ENCODE peak calls at places on chromosome 15, in ten cellular contexts. W, J, O, K, R, Q, L, M, G and B are unnamed samples.

GRCh38 chr15:75656813-75657212 is 9.1 kb downstream of the SNX33 start:
- DNase-seq in W (no peak), J (no peak), O (no peak), K (no peak), R (no peak), Q (no peak), L (no peak), M (no peak), G (no peak), B (no peak)

GRCh38 chr15:87764461-87765236 is 491.9 kb downstream of the NTRK3 start:
- DNase-seq in W (peak), J (no peak), O (no peak), K (peak), R (no peak), Q (no peak), L (no peak), M (no peak), G (peak), B (no peak)

GRCh38 chr15:25693321-25694237 is 169.5 kb downstream of the ATP10A start:
- DNase-seq in W (no peak), J (peak), O (no peak), K (peak), R (no peak), Q (no peak), L (no peak), M (no peak), G (peak), B (no peak)

GRCh38 chr15:28098360-28098765 is 752 bp downstream of the OCA2 start:
- DNase-seq in W (no peak), J (no peak), O (no peak), K (no peak), R (no peak), Q (peak), L (no peak), M (no peak), G (no peak), B (no peak)

GRCh38 chr15:65772909-65773308 is 19.2 kb downstream of the DENND4A start:
- DNase-seq in W (no peak), J (no peak), O (no peak), K (no peak), R (no peak), Q (no peak), L (no peak), M (no peak), G (peak), B (no peak)

GRCh38 chr15:52018244-52018643 is 775 bp upstream of the MAPK6 start:
- DNase-seq in W (peak), J (no peak), O (no peak), K (no peak), R (no peak), Q (no peak), L (no peak), M (no peak), G (peak), B (no peak)

GRCh38 chr15:60614862-60615771 is 136.2 kb upstream of the ICE2 start:
- DNase-seq in W (no peak), J (peak), O (no peak), K (no peak), R (no peak), Q (peak), L (no peak), M (peak), G (no peak), B (no peak)

GRCh38 chr15:91113036-91113435 is 13.0 kb downstream of the SV2B start:
- DNase-seq in W (no peak), J (no peak), O (no peak), K (no peak), R (no peak), Q (no peak), L (no peak), M (no peak), G (no peak), B (no peak)

GRCh38 chr15:57273366-57273765 is 102.9 kb upstream of the CGNL1 start:
- DNase-seq in W (no peak), J (no peak), O (no peak), K (no peak), R (no peak), Q (no peak), L (no peak), M (no peak), G (no peak), B (no peak)

GRCh38 chr15:77017091-77017660 is 22.2 kb downstream of the PSTPIP1 start:
- DNase-seq in W (no peak), J (no peak), O (no peak), K (no peak), R (no peak), Q (peak), L (no peak), M (no peak), G (no peak), B (no peak)
- H3K27ac ChIP-seq in W (no peak), J (no peak), O (no peak), K (no peak), R (no peak), Q (no peak), L (no peak), M (no peak), G (no peak), B (no peak)

GRCh38 chr15:79816565-79816964 is 80.2 kb downstream of the MTHFS start:
- DNase-seq in W (no peak), J (no peak), O (no peak), K (no peak), R (no peak), Q (no peak), L (no peak), M (no peak), G (no peak), B (no peak)

GRCh38 chr15:79811406-79812405 is 85.1 kb downstream of the MTHFS start:
- DNase-seq in W (peak), J (peak), O (no peak), K (peak), R (peak), Q (peak), L (no peak), M (peak), G (peak), B (no peak)

GRCh38 chr15:79815468-79815867 is 81.3 kb downstream of the MTHFS start:
- DNase-seq in W (no peak), J (no peak), O (no peak), K (no peak), R (no peak), Q (no peak), L (no peak), M (no peak), G (no peak), B (no peak)

GRCh38 chr15:79812536-79812935 is 84.3 kb downstream of the MTHFS start:
- DNase-seq in W (no peak), J (no peak), O (no peak), K (no peak), R (no peak), Q (no peak), L (no peak), M (no peak), G (no peak), B (no peak)
- TF ChIP-seq CTCF in W (no peak), J (no peak), O (no peak), K (no peak), R (no peak), Q (no peak), L (no peak), M (no peak), G (no peak), B (no peak)

DNA sequence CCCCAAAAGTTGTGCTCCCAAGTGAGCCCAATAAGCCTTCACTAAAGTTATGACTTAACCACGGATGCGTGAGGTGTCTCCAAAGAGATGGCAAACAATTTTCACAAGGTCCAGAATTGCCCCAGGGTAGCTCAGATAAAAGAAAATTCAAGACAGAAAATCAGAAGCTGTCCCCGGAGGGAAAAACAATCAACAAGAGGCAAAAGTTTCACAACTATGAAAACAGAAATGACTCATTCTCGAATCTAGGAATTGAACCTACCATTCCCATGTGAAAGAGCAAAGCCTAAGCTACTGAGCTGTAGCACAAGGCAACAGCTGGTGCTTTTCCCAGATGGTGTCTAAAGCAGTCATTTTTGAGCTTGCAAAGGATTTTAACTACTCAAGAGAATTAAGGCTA is 33.5 kb upstream of the MKRN3 start:
- DNase-seq in W (no peak), J (peak), O (peak), K (peak), R (no peak), Q (no peak), L (no peak), M (no peak), G (no peak), B (no peak)
- H3K4me3 ChIP-seq in W (no peak), J (no peak), O (peak), K (no peak), R (no peak), Q (no peak), L (no peak), M (no peak), G (no peak), B (no peak)

GRCh38 chr15:89836255-89837133 is 21.8 kb upstream of the ANPEP start:
- DNase-seq in W (peak), J (peak), O (no peak), K (peak), R (peak), Q (no peak), L (peak), M (peak), G (peak), B (no peak)
- H3K27ac ChIP-seq in W (peak), J (peak), O (no peak), K (peak), R (peak), Q (peak), L (peak), M (peak), G (peak), B (peak)